ENCODE peak calls at places on chromosomes 13 and 19, in ten cellular contexts. A is BJ; M is activated CD8-positive, alpha-beta T cell treated with anti-CD3 and anti-CD28 coated beads for 36 hours; B is brain microvascular endothelial cell; Q is nephron progenitor cell; Y is HCT116; G is psoas muscle; W is HL-60; N is osteocyte; S is pancreas. V is an unnamed sample.

GRCh38 chr19:44807162-44807561 is 1.7 kb upstream of the BCAM start:
- DNase-seq in A (no peak), M (no peak), B (no peak), Q (no peak), Y (no peak), G (no peak), W (no peak), N (no peak), S (no peak), V (peak; percentile 22)

GRCh38 chr19:1942934-1943555 is 2.1 kb downstream of the CSNK1G2 start:
- DNase-seq in A (no peak), M (no peak), B (no peak), Q (peak; percentile 30), Y (no peak), G (no peak), W (peak; percentile 54), N (no peak), S (no peak), V (no peak)

GRCh38 chr13:58476176-58476575 is 844.6 kb downstream of the PCDH17 start:
- DNase-seq in A (no peak), M (no peak), B (no peak), Q (no peak), Y (no peak), G (no peak), W (no peak), N (no peak), S (no peak), V (no peak)

GRCh38 chr13:33069365-33069764 is 53.1 kb downstream of the KL start:
- DNase-seq in A (no peak), M (no peak), B (no peak), Q (no peak), Y (no peak), G (no peak), W (no peak), N (no peak), S (no peak), V (no peak)

GRCh38 chr19:45571457-45572220 is 13.0 kb downstream of the OPA3 start:
- DNase-seq in A (no peak), M (no peak), B (no peak), Q (no peak), Y (no peak), G (no peak), W (no peak), N (no peak), S (no peak), V (no peak)

GRCh38 chr19:38650180-38650775 is 2.8 kb downstream of the ACTN4 start:
- DNase-seq in A (no peak), M (no peak), B (no peak), Q (no peak), Y (no peak), G (no peak), W (no peak), N (no peak), S (peak; percentile 63), V (no peak)

GRCh38 chr13:110561335-110562033 is at the start of gene RAB20:
- DNase-seq in A (no peak), M (peak; percentile 69), B (peak; percentile 72), Q (peak; percentile 86), Y (peak; percentile 38), G (peak; percentile 90), W (peak; percentile 96), N (peak; percentile 90), S (peak; percentile 93), V (peak; percentile 91)

GRCh38 chr13:106536244-106537034 is 977 bp upstream of the EFNB2 start:
- DNase-seq in A (no peak), M (peak; percentile 88), B (peak; percentile 81), Q (peak; percentile 99), Y (peak; percentile 63), G (peak; percentile 94), W (peak; percentile 83), N (peak; percentile 95), S (peak; percentile 100), V (peak; percentile 84)

GRCh38 chr13:23289917-23290357 is 109.2 kb downstream of the SGCG start:
- DNase-seq in A (no peak), M (no peak), B (peak; percentile 92), Q (no peak), Y (no peak), G (no peak), W (no peak), N (no peak), S (no peak), V (no peak)

GRCh38 chr13:25732146-25732865 is 319.5 kb downstream of the SHISA2 start:
- DNase-seq in A (no peak), M (no peak), B (peak; percentile 92), Q (no peak), Y (no peak), G (no peak), W (no peak), N (no peak), S (no peak), V (no peak)

GRCh38 chr13:110012102-110012739 is 225.8 kb upstream of the IRS2 start:
- DNase-seq in A (peak; percentile 99), M (no peak), B (peak; percentile 96), Q (no peak), Y (peak; percentile 60), G (no peak), W (no peak), N (no peak), S (no peak), V (no peak)

GRCh38 chr13:113623491-113624234 is 34.3 kb downstream of the ATP4B start:
- DNase-seq in A (no peak), M (no peak), B (no peak), Q (no peak), Y (no peak), G (peak; percentile 48), W (no peak), N (no peak), S (peak; percentile 50), V (no peak)

GRCh38 chr13:63551731-63552130 is 2136.1 kb upstream of the PCDH20 start:
- DNase-seq in A (no peak), M (no peak), B (no peak), Q (no peak), Y (no peak), G (no peak), W (no peak), N (no peak), S (no peak), V (no peak)

DNA sequence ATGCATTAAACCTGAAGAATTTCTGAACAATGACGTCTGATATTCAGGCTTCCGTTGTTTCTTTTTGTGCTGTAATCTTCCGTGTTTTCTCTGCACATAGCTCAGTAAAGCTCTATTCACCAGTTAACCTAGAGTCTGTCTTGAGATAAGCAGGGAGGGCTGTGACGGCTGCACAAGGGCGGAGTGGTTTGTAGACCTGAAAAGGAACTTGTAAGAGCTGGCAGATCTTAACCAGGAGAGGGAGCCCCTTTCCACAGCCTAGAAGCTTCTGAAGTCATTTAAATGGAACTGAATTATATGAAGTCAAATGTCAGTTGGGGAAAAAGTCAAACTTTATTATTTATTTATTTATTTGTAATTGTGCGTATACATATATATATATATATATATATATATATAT is 27.5 kb downstream of the DPRX start:
- DNase-seq in A (no peak), M (peak; percentile 22), B (no peak), Q (peak; percentile 15), Y (no peak), G (no peak), W (peak; percentile 17), N (no peak), S (no peak), V (no peak)
- TF ChIP-seq CTCF in A (no peak), M (no peak), B (no peak), Q (peak; percentile 36), Y (no peak), G (peak; percentile 23), W (no peak), N (no peak), S (no peak), V (no peak)

GRCh38 chr13:92901739-92902138 is 324.9 kb upstream of the GPC6 start:
- DNase-seq in A (no peak), M (no peak), B (no peak), Q (no peak), Y (no peak), G (no peak), W (no peak), N (no peak), S (no peak), V (no peak)

GRCh38 chr13:92900455-92900854 is 326.2 kb upstream of the GPC6 start:
- DNase-seq in A (no peak), M (no peak), B (no peak), Q (no peak), Y (no peak), G (no peak), W (no peak), N (no peak), S (no peak), V (no peak)

DNA sequence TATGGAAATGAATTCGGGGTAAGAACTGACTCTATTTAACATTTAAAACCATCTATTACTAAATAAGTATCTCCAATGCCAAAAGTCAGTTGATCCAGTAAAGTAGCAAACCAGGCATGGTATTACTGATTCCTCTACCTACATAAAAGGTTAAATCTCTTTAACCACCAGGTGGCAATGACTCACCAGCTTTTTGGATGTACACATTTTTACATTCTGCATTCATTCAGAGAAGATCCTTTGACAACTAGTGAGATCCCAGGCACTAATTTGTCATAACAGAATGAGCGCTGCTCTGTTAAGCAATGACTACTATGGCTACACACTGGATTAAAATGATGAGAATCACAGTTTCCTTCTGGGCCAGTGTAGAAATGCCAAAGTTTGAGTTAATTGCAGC is 329.8 kb upstream of the GPC6 start:
- DNase-seq in A (no peak), M (no peak), B (peak; percentile 20), Q (no peak), Y (no peak), G (no peak), W (no peak), N (no peak), S (no peak), V (no peak)
- TF ChIP-seq CTCF in A (no peak), M (no peak), B (peak; percentile 12), Q (peak; percentile 39), Y (no peak), G (no peak), W (no peak), N (peak; percentile 43), S (no peak), V (no peak)

DNA sequence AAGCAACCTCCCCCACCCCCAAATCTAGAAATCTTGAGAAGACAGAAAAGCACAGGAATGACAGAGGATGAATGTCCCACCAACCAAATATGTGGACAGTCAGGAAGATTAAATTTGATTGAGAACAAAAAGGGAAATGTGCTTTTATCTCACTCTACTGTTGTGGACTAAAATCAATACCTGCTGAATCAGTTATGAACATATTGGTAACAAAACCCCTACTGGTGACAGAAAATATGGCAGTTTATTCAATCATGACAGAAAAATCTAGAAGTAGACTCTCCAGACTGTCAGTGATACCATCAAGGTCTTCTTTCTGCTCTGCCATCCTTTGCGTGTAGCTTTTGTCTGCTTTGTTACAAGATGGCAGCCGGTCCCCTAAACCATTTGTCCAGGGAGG is 35.2 kb downstream of the FAM216B start:
- DNase-seq in A (no peak), M (no peak), B (no peak), Q (no peak), Y (no peak), G (no peak), W (no peak), N (no peak), S (no peak), V (no peak)
- TF ChIP-seq CTCF in A (peak; percentile 23), M (no peak), B (peak; percentile 20), Q (no peak), Y (peak; percentile 19), G (no peak), W (no peak), N (peak; percentile 18), S (no peak), V (no peak)

DNA sequence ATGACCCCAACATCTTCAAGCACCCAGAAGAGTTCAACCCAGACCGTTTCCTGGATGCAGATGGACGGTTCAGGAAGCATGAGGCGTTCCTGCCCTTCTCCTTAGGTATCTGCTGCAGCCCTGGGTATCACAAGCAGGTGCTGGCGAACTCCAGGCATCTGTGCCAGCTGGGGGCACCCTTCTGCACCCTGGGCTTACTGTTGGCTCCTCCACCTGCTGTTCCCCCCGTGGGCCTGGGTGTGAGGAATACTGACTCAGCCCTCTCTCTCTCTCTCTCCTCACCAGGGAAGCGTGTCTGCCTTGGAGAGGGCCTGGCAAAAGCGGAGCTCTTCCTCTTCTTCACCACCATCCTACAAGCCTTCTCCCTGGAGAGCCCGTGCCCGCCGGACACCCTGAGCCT is 13.0 kb downstream of the CYP2S1 start:
- DNase-seq in A (no peak), M (no peak), B (no peak), Q (no peak), Y (no peak), G (no peak), W (no peak), N (no peak), S (no peak), V (no peak)
- TF ChIP-seq CTCF in A (peak; percentile 1), M (no peak), B (peak; percentile 7), Q (no peak), Y (no peak), G (no peak), W (no peak), N (no peak), S (no peak), V (peak; percentile 7)

V was measured in GM13977.